ENCODE peak calls at places on chromosomes 16 and 17, in seven cellular contexts. X is Panc1, Y is suprapubic skin, W is left ventricle myocardium inferior, M is fibroblast of the aortic adventitia, I is transverse colon, B is lower leg skin. P is an unnamed sample.

GRCh38 chr17:2195729-2196128 is 107.9 kb downstream of the SMG6 start:
- DNase-seq in Y (no peak), M (no peak), W (no peak), B (no peak), I (no peak), X (no peak), P (no peak)

GRCh38 chr16:85595299-85595661 is 17.8 kb upstream of the GSE1 start:
- DNase-seq in Y (no peak), M (no peak), X (no peak), I (no peak), B (no peak), W (no peak), P (no peak)

GRCh38 chr16:30414159-30414558 is 6.8 kb downstream of the ZNF771 start:
- DNase-seq in M (no peak), Y (no peak), I (no peak), W (no peak), X (no peak), B (no peak), P (no peak)

GRCh38 chr16:82368041-82368440 is 198.0 kb upstream of the MPHOSPH6 start:
- DNase-seq in X (no peak), B (no peak), Y (no peak), I (no peak), W (peak; percentile 50), M (peak; percentile 2), P (no peak)

GRCh38 chr16:13307861-13308260 is 406.5 kb downstream of the SHISA9 start:
- DNase-seq in Y (no peak), M (no peak), X (no peak), I (no peak), B (no peak), W (no peak), P (no peak)

GRCh38 chr16:30473231-30474061 is 904 bp downstream of the ITGAL start:
- DNase-seq in Y (no peak), X (no peak), I (peak; percentile 25), M (no peak), B (no peak), W (no peak), P (no peak)

GRCh38 chr16:63403792-63404191 is 1367.6 kb upstream of the CDH8 start:
- DNase-seq in X (no peak), I (no peak), Y (no peak), W (no peak), M (no peak), B (no peak), P (no peak)

GRCh38 chr16:10126686-10127085 is 55.5 kb downstream of the GRIN2A start:
- DNase-seq in B (no peak), X (no peak), Y (no peak), I (no peak), W (no peak), M (peak; percentile 96), P (no peak)

GRCh38 chr17:42104264-42104663 is 6.0 kb upstream of the ZNF385C start:
- DNase-seq in M (no peak), Y (no peak), B (no peak), I (no peak), X (no peak), W (no peak), P (no peak)

GRCh38 chr17:289409-289808 is 63.2 kb downstream of the RPH3AL start:
- DNase-seq in Y (no peak), I (no peak), M (no peak), B (peak; percentile 68), X (no peak), W (no peak), P (no peak)

GRCh38 chr17:3667366-3668278 is 756 bp downstream of the TAX1BP3 start:
- DNase-seq in W (peak; percentile 91), B (peak; percentile 97), M (peak; percentile 92), I (peak; percentile 90), Y (peak; percentile 95), X (no peak), P (no peak)

GRCh38 chr17:56699186-56699895 is 105.8 kb downstream of the NOG start:
- DNase-seq in B (peak; percentile 90), X (peak; percentile 77), I (peak; percentile 39), M (peak; percentile 84), W (peak; percentile 19), Y (peak; percentile 69), P (peak; percentile 95)

GRCh38 chr17:1060991-1061390 is 64.1 kb downstream of the TIMM22 start:
- DNase-seq in I (peak; percentile 54), M (peak; percentile 85), Y (peak; percentile 87), W (no peak), B (peak; percentile 92), X (peak; percentile 92), P (peak; percentile 76)

GRCh38 chr17:80919331-80920284 is 72.0 kb upstream of the CHMP6 start:
- DNase-seq in Y (no peak), X (no peak), B (no peak), M (no peak), W (no peak), I (no peak), P (no peak)

GRCh38 chr17:69427486-69428197 is 13.1 kb downstream of the MAP2K6 start:
- DNase-seq in M (no peak), X (no peak), W (no peak), Y (no peak), I (no peak), B (no peak), P (no peak)

GRCh38 chr17:51797150-51797549 is 361.4 kb downstream of the CA10 start:
- DNase-seq in B (no peak), X (no peak), M (no peak), I (no peak), Y (no peak), W (no peak), P (no peak)

GRCh38 chr16:82195917-82196494 is 26.0 kb upstream of the MPHOSPH6 start:
- DNase-seq in M (peak; percentile 76), W (no peak), X (no peak), B (no peak), I (no peak), Y (no peak), P (no peak)

GRCh38 chr16:30054959-30055553 is 10.5 kb upstream of the ALDOA start:
- DNase-seq in B (no peak), I (peak; percentile 54), W (no peak), X (no peak), M (no peak), Y (no peak), P (no peak)

DNA sequence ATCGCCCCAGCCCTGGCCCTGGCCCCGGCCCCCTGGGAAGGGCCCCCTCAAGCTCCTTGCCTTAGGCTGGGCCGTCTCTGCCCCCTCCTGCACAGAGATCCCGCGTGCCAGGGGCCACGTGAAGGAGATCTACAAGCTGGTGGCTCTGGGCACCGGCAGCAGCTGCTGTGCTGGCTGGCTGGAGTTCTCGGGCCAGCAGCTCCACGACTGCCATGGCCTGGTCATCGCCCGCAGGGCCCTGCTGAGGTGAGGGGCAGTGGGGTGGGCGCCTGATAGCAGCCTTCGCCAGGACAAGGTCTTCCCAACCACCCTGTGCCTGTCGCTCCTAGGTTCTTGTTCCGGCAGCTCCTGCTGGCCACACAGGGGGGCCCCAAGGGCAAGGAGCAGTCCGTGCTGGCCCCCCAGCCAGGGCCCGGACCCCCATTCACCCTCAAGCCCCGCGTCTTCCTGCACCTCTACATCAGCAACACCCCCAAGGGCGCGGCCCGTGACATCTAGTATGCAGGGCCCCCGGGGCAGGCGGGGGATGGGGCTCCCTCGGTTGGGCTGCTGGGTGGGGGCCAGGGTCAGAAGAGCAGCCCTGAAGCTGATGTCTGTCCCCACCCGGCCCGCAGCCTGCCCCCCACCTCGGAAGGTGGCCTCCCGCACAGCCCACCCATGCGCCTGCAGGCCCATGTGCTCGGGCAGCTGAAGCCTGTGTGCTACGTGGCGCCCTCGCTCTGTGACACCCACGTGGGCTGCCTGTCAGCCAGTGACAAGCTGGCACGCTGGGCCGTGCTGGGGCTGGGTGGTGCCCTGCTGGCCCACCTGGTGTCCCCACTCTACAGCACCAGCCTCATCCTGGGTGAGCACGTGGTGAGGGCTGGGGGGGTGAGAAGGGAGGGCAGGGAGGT is 4.5 kb downstream of the ADAD2 start:
- DNase-seq in X (no peak), I (no peak), M (no peak), W (no peak), Y (no peak), B (no peak), P (no peak)
- H3K4me3 ChIP-seq in X (no peak overlapping the region), I (no peak overlapping the region), M (no peak overlapping the region), W (no peak overlapping the region), Y (peak overlapping the region; percentile 43), B (no peak overlapping the region), P (no peak overlapping the region)

GRCh38 chr16:71254832-71255560 is 24.5 kb upstream of the HYDIN start:
- DNase-seq in M (no peak), I (no peak), B (no peak), X (no peak), W (no peak), Y (no peak), P (no peak)
- TF ChIP-seq CTCF in M (no peak), I (no peak), B (no peak), X (no peak), W (no peak), Y (no peak), P (no peak)

GRCh38 chr16:1768061-1768766 is 3.1 kb downstream of the NME3 start:
- DNase-seq in Y (no peak), I (no peak), M (no peak), B (no peak), W (no peak), X (no peak), P (no peak)

GRCh38 chr16:1770328-1771071 is 843 bp downstream of the NME3 start:
- DNase-seq in W (peak; percentile 62), X (no peak), Y (no peak), I (peak; percentile 75), B (no peak), M (peak; percentile 58), P (no peak)

GRCh38 chr16:1768767-1769401 is 2.5 kb downstream of the NME3 start:
- DNase-seq in M (no peak), X (no peak), Y (no peak), B (no peak), I (no peak), W (no peak), P (no peak)

GRCh38 chr16:1771072-1771863 is at the start of gene NME3:
- DNase-seq in M (peak; percentile 50), Y (peak; percentile 88), B (peak; percentile 96), I (peak; percentile 85), W (peak; percentile 86), X (no peak), P (no peak)

DNA sequence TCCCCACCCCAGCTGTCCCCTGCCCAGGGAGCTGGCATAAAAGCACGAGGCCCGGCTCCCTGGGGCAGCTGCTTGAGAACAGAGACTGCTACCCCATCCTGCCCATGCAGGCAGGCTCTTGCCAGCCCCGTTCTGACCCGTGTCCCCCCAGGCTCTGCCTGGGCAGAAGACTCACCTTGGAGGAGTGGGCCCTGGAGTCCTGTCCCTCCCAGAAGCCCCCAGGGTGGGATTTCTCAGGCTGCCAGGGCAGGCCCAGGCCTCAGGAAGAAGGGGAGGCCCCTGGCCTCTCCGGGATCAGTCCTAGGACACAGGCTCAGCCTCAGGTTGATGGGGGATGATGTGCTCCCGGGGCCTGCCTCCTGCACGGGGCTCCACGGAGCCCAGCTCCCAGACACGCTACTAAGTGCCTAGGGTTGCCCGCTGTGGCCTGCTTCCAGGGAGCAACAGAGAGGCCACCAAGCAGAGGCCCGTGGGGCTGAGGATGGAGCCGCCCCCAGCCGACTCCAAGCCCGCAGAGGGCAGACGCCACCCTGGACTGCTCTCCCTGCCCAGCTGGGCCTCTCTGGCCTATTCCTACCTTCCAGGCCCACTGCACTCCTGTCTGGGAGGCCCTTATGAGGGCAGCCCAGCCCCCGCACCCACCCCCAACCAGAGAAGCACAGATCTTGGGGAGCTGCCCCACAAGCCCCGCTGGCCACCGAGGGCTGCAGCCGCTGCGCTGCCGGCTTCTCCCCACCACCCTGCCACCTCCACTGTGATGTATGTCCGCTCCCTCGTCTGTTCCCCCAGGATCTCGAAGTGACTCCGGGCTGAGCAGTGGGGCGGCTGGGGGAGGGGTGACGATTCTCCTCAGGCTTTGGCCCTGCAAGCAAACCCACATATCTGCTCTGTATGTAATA is 1.7 kb downstream of the NME3 start:
- DNase-seq in M (no peak), W (no peak), I (no peak), B (no peak), X (no peak), Y (no peak), P (no peak)
- H3K4me3 ChIP-seq in M (no peak overlapping the region), W (peak overlapping the region; percentile 92), I (no peak overlapping the region), B (no peak overlapping the region), X (peak overlapping the region; percentile 71), Y (peak overlapping the region; percentile 92), P (no peak overlapping the region)

GRCh38 chr17:48293319-48294192 is 136.5 kb downstream of the SKAP1 start:
- DNase-seq in B (no peak), X (no peak), W (no peak), M (no peak), I (no peak), Y (no peak), P (no peak)
- TF ChIP-seq CTCF in B (no peak), X (peak; percentile 36), W (no peak), M (no peak), I (no peak), Y (no peak), P (no peak)

P was measured in epithelial cell of proximal tubule.